ENCODE peak calls at places on chromosomes 4 and X, in ten cellular contexts. O is HCT116, X is PC-9, B is OCI-LY7, T is GM23248, A is PC-3, E is MM.1S, L is SK-N-SH, N is hepatocyte, Y is GM23338. U is an unnamed sample.
A peak's percentile ranks its signal among the peaks of the same experiment; 100 is the strongest.

GRCh38 chr4:108762559-108763225 is at the start of gene ETNPPL:
- DNase-seq in E (peak; percentile 47), O (no peak), B (no peak), L (peak; percentile 55), A (peak; percentile 3), X (no peak), Y (peak; percentile 88), T (peak; percentile 41), N (peak; percentile 47), U (no peak)

GRCh38 chr4:175560628-175561027 is 251.4 kb downstream of the GPM6A start:
- DNase-seq in E (peak; percentile 77), L (peak; percentile 7), B (peak; percentile 58), O (peak; percentile 32), T (peak; percentile 48), N (peak; percentile 25), Y (peak; percentile 36), A (peak; percentile 68), X (no peak), U (peak; percentile 47)

GRCh38 chr4:6126971-6127745 is 73.2 kb downstream of the JAKMIP1 start:
- DNase-seq in N (no peak), T (no peak), O (no peak), Y (no peak), L (no peak), X (no peak), B (no peak), E (no peak), A (no peak), U (no peak)

GRCh38 chr4:64359496-64359895 is 49.8 kb downstream of the TECRL start:
- DNase-seq in L (no peak), T (no peak), A (no peak), O (no peak), X (no peak), Y (no peak), N (no peak), E (no peak), B (no peak), U (no peak)

GRCh38 chr4:130233377-130234047 is 1137.6 kb downstream of the C4orf33 start:
- DNase-seq in A (peak; percentile 2), X (no peak), E (peak; percentile 86), Y (no peak), O (no peak), L (no peak), T (no peak), B (peak; percentile 0), N (no peak), U (no peak)

GRCh38 chr4:26557164-26557563 is 26.7 kb upstream of the TBC1D19 start:
- DNase-seq in Y (no peak), B (no peak), N (no peak), E (no peak), X (no peak), O (no peak), L (peak; percentile 19), A (peak; percentile 20), T (peak; percentile 95), U (no peak)

GRCh38 chr4:183105092-183105491 is 6.0 kb downstream of the WWC2 start:
- DNase-seq in A (no peak), L (no peak), T (no peak), Y (peak; percentile 71), B (no peak), N (no peak), X (no peak), O (no peak), E (no peak), U (no peak)

GRCh38 chr4:119300072-119300387 is 21.9 kb downstream of the FABP2 start:
- DNase-seq in T (peak; percentile 77), X (no peak), L (peak; percentile 47), N (peak; percentile 60), B (no peak), A (peak; percentile 25), O (no peak), E (no peak), Y (no peak), U (no peak)

GRCh38 chrX:77564824-77565223 is 117.6 kb downstream of the FGF16 start:
- DNase-seq in B (no peak), T (peak; percentile 1), N (no peak), A (peak; percentile 12), L (no peak), O (no peak), E (no peak), X (no peak), Y (no peak), U (no peak)

GRCh38 chr4:67565284-67565683 is 6.8 kb downstream of the STAP1 start:
- DNase-seq in A (no peak), X (no peak), Y (no peak), B (no peak), E (no peak), T (peak; percentile 65), N (no peak), L (no peak), O (no peak), U (no peak)

GRCh38 chrX:362937-363620 is 23.6 kb downstream of the PPP2R3B start:
- DNase-seq in Y (no peak), B (no peak), E (no peak), A (no peak), L (no peak), T (no peak), N (no peak), O (no peak), X (no peak), U (no peak)

GRCh38 chrX:53047228-53047627 is 1.4 kb upstream of the GPR173 start:
- DNase-seq in T (peak; percentile 51), B (peak; percentile 9), L (peak; percentile 40), E (no peak), N (no peak), X (no peak), A (peak; percentile 34), Y (peak; percentile 28), O (no peak), U (no peak)

GRCh38 chr4:127870688-127871087 is 10.0 kb upstream of the PLK4 start:
- DNase-seq in L (no peak), N (no peak), A (peak; percentile 55), X (no peak), E (no peak), Y (no peak), B (no peak), O (no peak), T (peak; percentile 72), U (no peak)

GRCh38 chr4:105241456-105241855 is 94.8 kb downstream of the TET2 start:
- DNase-seq in O (no peak), X (no peak), A (no peak), E (no peak), T (no peak), N (no peak), L (no peak), Y (no peak), B (no peak), U (no peak)

GRCh38 chrX:54808605-54809483 is 1.3 kb downstream of the MAGED2 start:
- DNase-seq in O (peak; percentile 87), N (peak; percentile 96), A (peak; percentile 96), E (peak; percentile 94), Y (peak; percentile 93), X (peak; percentile 84), L (peak; percentile 90), T (peak; percentile 95), B (peak; percentile 93), U (peak; percentile 96)

GRCh38 chrX:100512471-100512870 is 72.3 kb upstream of the TNMD start:
- DNase-seq in T (peak; percentile 18), B (peak; percentile 2), X (no peak), E (no peak), Y (peak; percentile 32), N (peak; percentile 10), A (peak; percentile 40), L (peak; percentile 32), O (peak; percentile 1), U (peak; percentile 54)

GRCh38 chrX:150155396-150156048 is 207.6 kb upstream of the MAMLD1 start:
- DNase-seq in O (no peak), A (peak; percentile 63), E (no peak), L (peak; percentile 61), B (no peak), T (peak; percentile 77), X (peak; percentile 43), N (peak; percentile 60), Y (no peak), U (no peak)

GRCh38 chr4:82126641-82127040 is 247.2 kb downstream of the HNRNPD start:
- DNase-seq in E (no peak), N (no peak), Y (no peak), X (no peak), T (no peak), A (no peak), L (no peak), B (no peak), O (no peak), U (no peak)

GRCh38 chr4:84583871-84584373 is 995 bp downstream of the CDS1 start:
- DNase-seq in T (peak; percentile 37), N (no peak), A (no peak), O (no peak), L (peak; percentile 8), B (no peak), X (no peak), E (peak; percentile 36), Y (no peak), U (no peak)

GRCh38 chr4:159386620-159387019 is 283.7 kb downstream of the RAPGEF2 start:
- DNase-seq in A (no peak), Y (no peak), E (no peak), N (no peak), L (no peak), X (no peak), O (no peak), B (no peak), T (no peak), U (no peak)
- H3K9me2 ChIP-seq in A (no peaks in the 10 kb centered on the region), Y (no peaks in the 10 kb centered on the region), E (no peaks in the 10 kb centered on the region), N (no peaks in the 10 kb centered on the region), L (no peaks in the 10 kb centered on the region), X (no peaks in the 10 kb centered on the region), O (no peaks in the 10 kb centered on the region), B (no peaks in the 10 kb centered on the region), T (no peaks in the 10 kb centered on the region), U (no peaks in the 10 kb centered on the region)

GRCh38 chr4:80074059-80074458 is 1.0 kb upstream of the ANTXR2 start:
- DNase-seq in B (no peak), Y (no peak), E (no peak), X (no peak), N (no peak), T (no peak), O (no peak), A (no peak), L (no peak), U (no peak)
- H3K27ac ChIP-seq in B (no peak overlapping the region), Y (no peak overlapping the region), E (no peak overlapping the region), X (no peak overlapping the region), N (peak overlapping the region; percentile 97), T (peak overlapping the region; percentile 76), O (no peak overlapping the region), A (peak overlapping the region; percentile 91), L (peak overlapping the region; percentile 92), U (no peak overlapping the region)

GRCh38 chrX:10818651-10819050 is 198.3 kb upstream of the MID1 start:
- DNase-seq in O (no peak), N (no peak), T (no peak), X (no peak), L (no peak), E (no peak), Y (no peak), B (no peak), A (no peak), U (no peak)
- H3K9me2 ChIP-seq in O (no peaks in the 10 kb centered on the region), N (no peaks in the 10 kb centered on the region), T (no peaks in the 10 kb centered on the region), X (no peaks in the 10 kb centered on the region), L (no peaks in the 10 kb centered on the region), E (no peaks in the 10 kb centered on the region), Y (no peaks in the 10 kb centered on the region), B (no peaks in the 10 kb centered on the region), A (no peaks in the 10 kb centered on the region), U (no peaks in the 10 kb centered on the region)

GRCh38 chr4:100516225-100516624 is 1.6 kb downstream of the EMCN start:
- DNase-seq in L (no peak), Y (no peak), X (no peak), T (peak; percentile 14), B (no peak), A (no peak), O (no peak), N (no peak), E (no peak), U (no peak)
- H3K27ac ChIP-seq in L (no peak overlapping the region), Y (no peak overlapping the region), X (no peak overlapping the region), T (no peak overlapping the region), B (no peak overlapping the region), A (no peak overlapping the region), O (no peak overlapping the region), N (no peak overlapping the region), E (no peak overlapping the region), U (no peak overlapping the region)

U was measured in Karpas-422.